ENCODE peak calls at places on chromosomes 12 and 14, in eight cellular contexts. L is epithelial cell of esophagus, B is AG04450, P is uterus, T is A549, C is astrocyte, H is fibroblast of lung, F is tibial nerve. O is an unnamed sample.

GRCh38 chr12:82972624-82973023 is 285.9 kb downstream of the TMTC2 start:
- DNase-seq in C (no peak), T (no peak), B (no peak), F (no peak), P (no peak), L (no peak), H (no peak), O (no peak)

GRCh38 chr12:81209001-81209400 is 131.1 kb downstream of the ACSS3 start:
- DNase-seq in T (no peak), P (peak), C (peak), H (peak), L (no peak), F (no peak), B (no peak), O (peak)

GRCh38 chr12:49232940-49233841 is 31.7 kb upstream of the TUBA1C start:
- DNase-seq in P (peak), L (no peak), T (no peak), F (no peak), H (peak), C (peak), B (no peak), O (peak)

GRCh38 chr12:71321130-71321529 is 118.5 kb upstream of the LGR5 start:
- DNase-seq in B (no peak), F (no peak), T (no peak), L (no peak), C (no peak), H (no peak), P (no peak), O (no peak)

GRCh38 chr14:50667491-50668007 is 557 bp downstream of the SAV1 start:
- DNase-seq in P (peak), L (peak), F (no peak), T (no peak), H (no peak), B (no peak), C (no peak), O (no peak)

GRCh38 chr12:92921877-92922276 is 7.2 kb downstream of the EEA1 start:
- DNase-seq in P (no peak), T (no peak), B (no peak), F (no peak), L (no peak), C (no peak), H (no peak), O (no peak)

GRCh38 chr14:105059035-105059916 is 6.0 kb downstream of the GPR132 start:
- DNase-seq in H (peak), P (no peak), F (no peak), B (no peak), L (peak), T (no peak), C (no peak), O (no peak)

GRCh38 chr12:8065991-8066594 is at the start of gene C3AR1:
- DNase-seq in L (peak), F (peak), P (no peak), T (no peak), B (no peak), H (peak), C (peak), O (peak)

GRCh38 chr12:57849035-57849434 is 2.5 kb upstream of the CTDSP2 start:
- DNase-seq in C (no peak), L (no peak), T (no peak), F (no peak), H (no peak), B (no peak), P (no peak), O (no peak)

GRCh38 chr14:98963610-98964009 is 308.4 kb downstream of the BCL11B start:
- DNase-seq in B (no peak), P (no peak), C (no peak), H (no peak), F (no peak), L (no peak), T (no peak), O (no peak)

GRCh38 chr14:81144811-81145598 is 75.8 kb downstream of the GTF2A1 start:
- DNase-seq in L (no peak), B (no peak), H (peak), P (no peak), F (no peak), C (no peak), T (no peak), O (no peak)

GRCh38 chr14:69059658-69060648 is 80.9 kb upstream of the ACTN1 start:
- DNase-seq in C (peak), H (peak), L (peak), P (peak), T (peak), F (no peak), B (peak), O (peak)

GRCh38 chr14:53946404-53947400 is 9.9 kb downstream of the BMP4 start:
- DNase-seq in P (no peak), T (no peak), L (no peak), H (no peak), F (no peak), C (no peak), B (no peak), O (no peak)

GRCh38 chr14:91264151-91265150 is 19.9 kb upstream of the GPR68 start:
- DNase-seq in P (no peak), B (no peak), L (no peak), C (no peak), T (no peak), F (no peak), H (no peak), O (no peak)

GRCh38 chr14:31933716-31934115 is 143.4 kb upstream of the ARHGAP5 start:
- DNase-seq in F (no peak), T (no peak), P (no peak), B (no peak), L (no peak), C (no peak), H (peak), O (peak)

GRCh38 chr14:101313268-101313667 is 248.0 kb upstream of the DIO3 start:
- DNase-seq in F (no peak), B (no peak), C (no peak), H (no peak), P (no peak), T (no peak), L (no peak), O (no peak)
- TF ChIP-seq CTCF in F (no peak), B (peak), C (no peak), H (no peak), P (no peak), T (no peak), L (no peak), O (no peak)

GRCh38 chr14:70401643-70402042 is 15.2 kb downstream of the SYNJ2BP start:
- DNase-seq in B (no peak), C (no peak), F (no peak), L (no peak), T (no peak), P (no peak), H (no peak), O (no peak)

GRCh38 chr14:70398706-70399431 is 18.0 kb downstream of the SYNJ2BP start:
- DNase-seq in B (no peak), H (no peak), L (no peak), C (no peak), P (no peak), T (no peak), F (no peak), O (no peak)

GRCh38 chr14:70394674-70395073 is 22.2 kb downstream of the SYNJ2BP start:
- DNase-seq in P (no peak), L (peak), T (no peak), C (no peak), B (no peak), F (no peak), H (no peak), O (no peak)

GRCh38 chr14:70398280-70398679 is 18.6 kb downstream of the SYNJ2BP start:
- DNase-seq in C (no peak), L (no peak), T (no peak), F (no peak), B (no peak), H (no peak), P (no peak), O (no peak)

GRCh38 chr14:70397746-70398145 is 19.1 kb downstream of the SYNJ2BP start:
- DNase-seq in P (no peak), B (no peak), F (no peak), H (no peak), T (no peak), C (no peak), L (no peak), O (no peak)
- H3K4me3 ChIP-seq in P (no peak), B (no peak), F (no peak), H (no peak), T (no peak), C (no peak), L (no peak), O (no peak)

GRCh38 chr14:94540031-94540794 is 21.0 kb upstream of the SERPINA4 start:
- DNase-seq in B (no peak), L (no peak), T (peak), F (no peak), H (no peak), P (no peak), C (no peak), O (peak)
- TF ChIP-seq CTCF in B (no peak), L (no peak), T (no peak), F (no peak), H (no peak), P (no peak), C (no peak), O (peak)

DNA sequence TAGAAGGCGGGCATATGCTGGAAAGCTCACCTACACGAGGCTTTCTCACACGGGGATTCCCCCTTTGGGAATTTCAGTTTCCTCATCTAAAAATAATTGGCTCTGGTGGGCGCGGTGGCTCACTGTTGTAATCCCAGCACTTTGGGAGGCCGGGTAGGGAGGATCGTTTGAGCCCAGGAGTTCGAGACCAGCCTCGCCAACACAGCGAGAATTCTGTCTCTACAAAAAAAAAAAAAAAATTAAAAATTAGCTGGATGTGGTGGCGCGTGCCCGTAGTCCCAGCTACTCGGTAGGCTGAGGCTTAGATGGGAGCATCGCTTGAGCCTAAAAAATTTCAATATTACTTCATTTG is 400 bp upstream of the NDUFA12 start:
- DNase-seq in L (no peak), C (no peak), B (no peak), F (no peak), H (no peak), T (no peak), P (no peak), O (no peak)
- H3K4me3 ChIP-seq in L (peak), C (peak), B (peak), F (peak), H (no peak), T (peak), P (peak), O (peak)

GRCh38 chr12:126855768-126856167 is 1411.2 kb upstream of the TMEM132C start:
- DNase-seq in P (no peak), T (no peak), F (no peak), B (no peak), C (no peak), L (no peak), H (no peak), O (no peak)
- TF ChIP-seq CTCF in P (no peak), T (no peak), F (no peak), B (no peak), C (no peak), L (no peak), H (no peak), O (no peak)

O was measured in fibroblast of pulmonary artery.